ENCODE peak calls at places on chromosomes 16 and 17, in five cellular contexts. D is heart right ventricle; G is sigmoid colon; J is small intestine; N is CD8-positive, alpha-beta T cell. K is an unnamed sample.

GRCh38 chr17:56594528-56595418 is 1.3 kb downstream of the NOG start:
- DNase-seq in D (no peak), J (peak; percentile 15), G (no peak), N (peak; percentile 21), K (no peak)

GRCh38 chr16:75198135-75198600 is 8.8 kb downstream of the CTRB2 start:
- DNase-seq in N (no peak), J (no peak), D (no peak), G (no peak), K (no peak)

GRCh38 chr17:6574689-6575595 is 18.6 kb upstream of the PITPNM3 start:
- DNase-seq in D (peak; percentile 28), N (peak; percentile 41), J (no peak), G (no peak), K (no peak)

GRCh38 chr16:48960830-48961229 is 320.8 kb downstream of the CBLN1 start:
- DNase-seq in D (no peak), G (no peak), N (no peak), J (no peak), K (no peak)

GRCh38 chr16:10003486-10003885 is 178.7 kb downstream of the GRIN2A start:
- DNase-seq in G (no peak), N (no peak), J (no peak), D (no peak), K (no peak)

GRCh38 chr16:19005561-19006445 is 22.1 kb downstream of the TMC7 start:
- DNase-seq in G (no peak), D (peak; percentile 46), N (no peak), J (peak; percentile 81), K (no peak)

GRCh38 chr16:67542464-67542863 is 13.8 kb downstream of the RIPOR1 start:
- DNase-seq in D (no peak), N (peak; percentile 76), G (peak; percentile 76), J (no peak), K (no peak)

GRCh38 chr16:51392651-51393187 is 241.6 kb upstream of the SALL1 start:
- DNase-seq in N (no peak), G (no peak), D (peak; percentile 8), J (no peak), K (no peak)

GRCh38 chr16:1474796-1475551 is at the start of gene CLCN7:
- DNase-seq in J (peak; percentile 84), N (peak; percentile 87), D (peak; percentile 93), G (peak; percentile 96), K (peak; percentile 45)

GRCh38 chr17:74361613-74362391 is at the start of gene BTBD17:
- DNase-seq in J (peak; percentile 25), D (peak; percentile 70), N (peak; percentile 38), G (no peak), K (no peak)

GRCh38 chr16:57530104-57530522 is 6.3 kb downstream of the CCDC102A start:
- DNase-seq in D (no peak), J (peak; percentile 66), N (peak; percentile 81), G (peak; percentile 86), K (no peak)

GRCh38 chr17:13030459-13031305 is 12.9 kb upstream of the ELAC2 start:
- DNase-seq in G (no peak), J (peak; percentile 43), N (peak; percentile 36), D (no peak), K (no peak)

GRCh38 chr17:8572767-8573166 is 57.8 kb downstream of the MYH10 start:
- DNase-seq in D (no peak), G (no peak), N (no peak), J (no peak), K (no peak)

GRCh38 chr16:64206877-64207276 is 915.0 kb downstream of the CDH11 start:
- DNase-seq in G (no peak), D (no peak), N (no peak), J (no peak), K (no peak)

GRCh38 chr17:17819561-17819995 is 17.2 kb downstream of the SREBF1 start:
- DNase-seq in D (peak; percentile 62), G (peak; percentile 92), N (peak; percentile 59), J (peak; percentile 87), K (no peak)

GRCh38 chr16:24993722-24994686 is 21.2 kb downstream of the ARHGAP17 start:
- DNase-seq in N (no peak), D (no peak), J (peak; percentile 79), G (no peak), K (no peak)

GRCh38 chr16:2032285-2033056 is 5.8 kb downstream of the NHERF2 start:
- DNase-seq in J (no peak), G (no peak), N (no peak), D (no peak), K (no peak)

GRCh38 chr17:70945386-70945785 is 776.1 kb downstream of the KCNJ2 start:
- DNase-seq in J (no peak), G (no peak), D (no peak), N (no peak), K (peak; percentile 9)

GRCh38 chr17:2090210-2090641 is 35.3 kb downstream of the HIC1 start:
- DNase-seq in N (no peak), J (no peak), G (no peak), D (no peak), K (no peak)

GRCh38 chr17:2089021-2089422 is 34.1 kb downstream of the HIC1 start:
- DNase-seq in N (no peak), J (no peak), D (no peak), G (no peak), K (no peak)

GRCh38 chr17:2093349-2093748 is 38.4 kb downstream of the HIC1 start:
- DNase-seq in N (no peak), D (no peak), G (no peak), J (no peak), K (no peak)

GRCh38 chr17:2092253-2092652 is 37.4 kb downstream of the HIC1 start:
- DNase-seq in J (no peak), G (no peak), N (no peak), D (no peak), K (no peak)

DNA sequence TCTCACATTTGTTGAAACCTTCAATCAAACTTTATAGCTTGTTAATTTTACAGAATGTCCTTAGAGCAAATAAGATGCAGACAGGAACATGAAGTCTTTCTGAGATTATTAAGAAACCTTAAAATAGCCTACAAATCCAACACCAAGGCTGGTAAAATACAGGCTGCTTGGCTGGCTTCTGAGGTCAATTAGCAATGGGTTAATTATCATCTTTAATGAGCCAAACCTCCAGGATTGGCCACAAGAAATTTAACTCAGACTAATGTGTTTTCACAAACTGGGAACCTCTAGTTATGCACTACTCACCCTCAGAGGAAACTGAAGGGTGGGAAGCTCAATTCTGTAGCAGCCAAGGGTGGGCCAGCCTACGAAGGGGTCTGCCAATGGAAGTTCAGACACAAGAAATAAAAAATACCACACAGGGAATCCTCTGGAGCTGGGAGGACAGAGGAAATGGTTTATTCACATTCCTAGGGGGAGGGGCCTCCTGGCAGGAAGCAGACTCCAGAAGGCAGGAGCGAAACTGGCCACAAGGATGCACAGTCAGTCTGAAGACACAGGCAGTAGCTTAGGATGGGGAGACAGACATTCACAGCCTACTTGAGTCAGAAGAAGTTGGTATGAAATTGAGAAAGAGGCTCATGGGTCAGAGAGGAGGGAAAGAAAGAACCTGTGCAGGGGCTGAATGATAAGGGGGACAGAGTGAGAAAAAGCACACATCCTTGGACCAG is 36.1 kb downstream of the HIC1 start:
- DNase-seq in G (peak; percentile 90), N (no peak), J (no peak), D (peak; percentile 50), K (peak; percentile 50)
- H3K4me1 ChIP-seq in G (peaks cover 62% of the 10 kb centered on the region), N (peaks cover 36% of the 10 kb centered on the region), J (peaks cover 9% of the 10 kb centered on the region), D (peaks cover 56% of the 10 kb centered on the region), K (peaks cover 2% of the 10 kb centered on the region)

GRCh38 chr16:34050787-34051320 is 591.4 kb downstream of the TP53TG3F start:
- DNase-seq in J (no peak), G (peak; percentile 53), N (no peak), D (no peak), K (no peak)
- H3K9me3 ChIP-seq in J (peaks cover 7% of the 10 kb centered on the region), G (peaks cover 13% of the 10 kb centered on the region), N (no peaks in the 10 kb centered on the region), D (no peaks in the 10 kb centered on the region), K (peaks cover 1% of the 10 kb centered on the region)

GRCh38 chr17:68435876-68436842 is 21.1 kb downstream of the WIPI1 start:
- DNase-seq in D (peak; percentile 58), G (peak; percentile 84), J (peak; percentile 73), N (peak; percentile 88), K (peak; percentile 58)
- H3K27ac ChIP-seq in D (peak overlapping the region; percentile 90), G (no peak overlapping the region), J (peak overlapping the region; percentile 1), N (no peak overlapping the region), K (no peak overlapping the region)

GRCh38 chr17:82238562-82239201 is 9.8 kb downstream of the SLC16A3 start:
- DNase-seq in J (peak; percentile 93), N (peak; percentile 72), G (peak; percentile 94), D (peak; percentile 74), K (no peak)
- H3K4me1 ChIP-seq in J (peaks cover 2% of the 10 kb centered on the region), N (peaks cover 49% of the 10 kb centered on the region), G (peaks cover 85% of the 10 kb centered on the region), D (peaks cover 70% of the 10 kb centered on the region), K (peaks cover 3% of the 10 kb centered on the region)